ENCODE peak calls at places on chromosomes 3 and 15, in five cellular contexts. S is HepG2, I is lower lobe of right lung, B is upper lobe of left lung, J is testis. Z is an unnamed sample.

GRCh38 chr3:53221345-53221744 is 34.5 kb downstream of the TKT start:
- DNase-seq in I (peak), J (no peak), B (no peak), S (no peak), Z (peak)

GRCh38 chr3:19471147-19471546 is 322.8 kb downstream of the KCNH8 start:
- DNase-seq in S (no peak), J (no peak), I (no peak), B (no peak), Z (no peak)

GRCh38 chr3:98390366-98390765 is at the start of gene OR5K3:
- DNase-seq in B (no peak), I (no peak), J (no peak), S (no peak), Z (no peak)

GRCh38 chr15:66838671-66839239 is 136.7 kb downstream of the SMAD6 start:
- DNase-seq in S (peak), B (no peak), I (no peak), J (no peak), Z (no peak)

GRCh38 chr3:110414851-110415250 is 656.8 kb upstream of the NECTIN3 start:
- DNase-seq in J (no peak), S (peak), B (no peak), I (no peak), Z (no peak)

GRCh38 chr3:151265866-151266265 is 12.5 kb downstream of the P2RY14 start:
- DNase-seq in S (no peak), J (no peak), B (no peak), I (peak), Z (no peak)

GRCh38 chr3:97815149-97815917 is 6.5 kb upstream of the CRYBG3 start:
- DNase-seq in I (no peak), J (no peak), S (no peak), B (no peak), Z (no peak)

GRCh38 chr15:85780586-85780985 is 14.1 kb downstream of the KLHL25 start:
- DNase-seq in B (no peak), I (no peak), S (no peak), J (no peak), Z (no peak)

GRCh38 chr15:41651373-41651772 is 8.8 kb upstream of the MGA start:
- DNase-seq in J (no peak), S (no peak), I (no peak), B (no peak), Z (no peak)

GRCh38 chr3:46612324-46612723 is at the start of gene FAM240A:
- DNase-seq in J (no peak), S (no peak), I (no peak), B (no peak), Z (no peak)

GRCh38 chr15:69755571-69756310 is 303.1 kb downstream of the RPLP1 start:
- DNase-seq in B (no peak), I (no peak), J (no peak), S (no peak), Z (no peak)

GRCh38 chr3:14121859-14122258 is 2.8 kb downstream of the CHCHD4 start:
- DNase-seq in J (no peak), S (no peak), B (no peak), I (no peak), Z (no peak)

GRCh38 chr3:123159926-123160635 is 41.7 kb upstream of the SEC22A start:
- DNase-seq in I (no peak), J (no peak), S (no peak), B (no peak), Z (no peak)

GRCh38 chr15:69823223-69823907 is 274.4 kb downstream of the TLE3 start:
- DNase-seq in B (no peak), J (peak), I (no peak), S (no peak), Z (no peak)

GRCh38 chr3:98885851-98886250 is 15.6 kb downstream of the DCBLD2 start:
- DNase-seq in B (no peak), I (no peak), J (no peak), S (no peak), Z (no peak)

GRCh38 chr3:121998030-121998580 is 23.9 kb downstream of the ILDR1 start:
- DNase-seq in I (no peak), B (no peak), S (no peak), J (no peak), Z (no peak)

DNA sequence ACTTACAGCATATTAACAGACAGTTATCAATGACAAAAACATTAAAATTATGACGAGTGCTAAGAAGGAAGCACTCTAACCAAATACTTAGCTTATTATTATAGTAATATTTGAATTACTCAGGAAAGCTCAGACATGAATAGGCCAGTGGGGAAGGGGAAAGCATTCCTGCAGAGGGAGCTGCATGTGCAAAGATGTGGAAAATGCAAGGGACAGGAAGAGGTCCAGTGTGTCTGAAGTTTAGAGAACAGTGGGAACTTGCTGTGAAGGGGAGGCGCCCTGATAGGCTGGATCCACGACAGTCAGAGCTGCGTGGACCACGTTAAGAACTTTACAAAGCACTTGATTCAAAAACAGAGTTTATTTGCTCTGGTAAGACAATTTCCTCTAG is 1.2 kb upstream of the SPICE1 start:
- DNase-seq in S (peak), B (no peak), J (peak), I (no peak), Z (no peak)
- TF ChIP-seq CTCF in S (peak), B (no peak), J (no peak), I (peak), Z (peak)

GRCh38 chr3:21292971-21293370 is 458.0 kb downstream of the ZNF385D start:
- DNase-seq in B (no peak), I (no peak), J (no peak), S (no peak), Z (no peak)

GRCh38 chr3:21294768-21295167 is 456.2 kb downstream of the ZNF385D start:
- DNase-seq in I (no peak), J (no peak), S (no peak), B (no peak), Z (no peak)

DNA sequence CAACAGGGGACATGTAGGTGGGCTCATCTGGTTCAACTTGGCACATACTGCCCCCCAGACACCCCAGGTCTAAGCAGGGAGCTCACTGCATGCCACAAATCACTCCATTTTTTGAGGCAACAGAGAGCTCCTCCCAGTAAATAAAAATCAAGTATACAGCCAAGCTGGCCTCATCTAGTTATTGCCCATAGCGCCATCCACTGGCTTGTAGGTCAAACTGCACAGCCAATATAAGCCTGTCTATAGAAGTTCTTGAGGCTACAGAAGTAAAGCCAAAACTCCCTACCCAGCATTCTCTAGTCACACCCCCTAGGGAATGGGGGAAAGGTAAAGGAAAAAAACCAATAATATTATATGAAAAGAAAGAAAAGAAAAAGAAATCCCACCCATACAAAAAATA is 453.7 kb downstream of the ZNF385D start:
- DNase-seq in B (no peak), J (no peak), I (no peak), S (no peak), Z (no peak)
- TF ChIP-seq CTCF in B (no peak), J (no peak), I (no peak), S (no peak), Z (no peak)

DNA sequence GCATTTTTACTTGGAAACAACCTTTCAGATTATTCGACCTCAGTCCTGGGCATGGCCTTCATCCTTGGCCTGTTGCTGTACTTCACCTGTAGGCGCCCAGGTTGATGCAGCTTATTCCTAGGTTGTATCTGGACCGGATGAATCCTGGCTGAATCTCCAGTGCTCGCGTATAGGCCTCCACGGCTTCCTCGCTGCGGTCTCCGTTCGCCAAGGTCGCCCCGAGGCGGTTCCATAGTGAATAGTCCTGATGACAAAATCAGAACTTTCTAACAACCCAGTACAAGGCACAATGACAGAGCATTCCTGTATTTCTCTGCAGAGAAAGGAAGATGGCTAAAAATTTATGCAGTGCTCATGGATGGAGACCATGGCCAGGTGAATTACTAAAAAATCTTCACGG is 154.7 kb downstream of the USP13 start:
- DNase-seq in S (no peak), B (peak), J (no peak), I (no peak), Z (no peak)
- TF ChIP-seq CTCF in S (no peak), B (no peak), J (no peak), I (no peak), Z (no peak)

GRCh38 chr3:188202358-188203138 is 48.6 kb downstream of the LPP start:
- DNase-seq in I (no peak), S (peak), J (no peak), B (peak), Z (no peak)
- TF ChIP-seq CTCF in I (no peak), S (no peak), J (no peak), B (no peak), Z (peak)

GRCh38 chr3:143644370-143645089 is 203.7 kb downstream of the SLC9A9 start:
- DNase-seq in I (peak), S (peak), J (peak), B (no peak), Z (no peak)
- TF ChIP-seq CTCF in I (peak), S (peak), J (peak), B (peak), Z (peak)

GRCh38 chr3:52108302-52109232 is 45.7 kb downstream of the POC1A start:
- DNase-seq in B (no peak), S (no peak), J (peak), I (peak), Z (peak)
- TF ChIP-seq CTCF in B (no peak), S (no peak), J (no peak), I (peak), Z (peak)

DNA sequence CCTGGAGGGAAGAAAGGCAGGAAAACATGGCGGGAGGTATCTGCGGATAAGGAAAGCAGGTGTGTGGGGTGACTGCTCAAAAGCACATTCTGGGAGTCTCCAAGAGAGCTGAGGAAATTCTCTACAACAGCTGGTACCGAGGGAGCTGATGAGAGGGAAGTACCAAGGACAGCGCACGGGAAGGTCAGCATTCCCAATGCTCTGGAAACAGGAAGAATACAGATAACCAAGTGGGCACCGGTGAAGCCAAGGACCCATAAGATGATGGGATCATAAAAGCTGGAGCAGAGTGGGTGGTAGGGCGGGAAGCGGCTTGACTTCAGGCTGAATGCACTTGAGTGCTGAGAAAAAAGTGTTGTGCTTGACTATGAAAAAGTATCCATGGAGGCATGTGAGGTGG is 215.3 kb downstream of the NR1D2 start:
- DNase-seq in B (no peak), I (no peak), J (no peak), S (no peak), Z (no peak)
- TF ChIP-seq CTCF in B (no peak), I (no peak), J (no peak), S (no peak), Z (no peak)

GRCh38 chr3:94336076-94336741 is 273.3 kb downstream of the NSUN3 start:
- DNase-seq in I (no peak), S (peak), J (no peak), B (no peak), Z (no peak)
- TF ChIP-seq CTCF in I (peak), S (peak), J (peak), B (no peak), Z (peak)

DNA sequence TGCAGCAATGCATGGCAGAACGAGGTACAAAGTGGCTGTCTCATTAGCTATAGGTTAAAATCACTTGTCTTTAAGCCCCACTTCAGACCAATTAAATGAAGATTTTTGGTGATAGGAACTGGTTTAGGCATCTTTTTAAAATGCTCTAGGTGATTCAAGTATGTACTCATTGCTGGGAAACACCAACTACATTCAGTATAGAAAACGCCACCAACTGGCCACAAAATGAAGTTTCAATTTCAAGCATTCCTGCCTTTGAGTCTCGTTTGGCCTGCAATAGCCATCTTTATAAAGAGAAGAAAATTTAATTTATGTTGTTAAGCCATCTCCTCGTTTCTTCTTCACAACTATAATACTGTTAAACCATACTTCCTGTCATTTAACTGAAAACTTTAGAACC is 587.9 kb downstream of the GBE1 start:
- DNase-seq in B (no peak), J (no peak), S (peak), I (no peak), Z (no peak)
- TF ChIP-seq CTCF in B (no peak), J (no peak), S (peak), I (no peak), Z (peak)

DNA sequence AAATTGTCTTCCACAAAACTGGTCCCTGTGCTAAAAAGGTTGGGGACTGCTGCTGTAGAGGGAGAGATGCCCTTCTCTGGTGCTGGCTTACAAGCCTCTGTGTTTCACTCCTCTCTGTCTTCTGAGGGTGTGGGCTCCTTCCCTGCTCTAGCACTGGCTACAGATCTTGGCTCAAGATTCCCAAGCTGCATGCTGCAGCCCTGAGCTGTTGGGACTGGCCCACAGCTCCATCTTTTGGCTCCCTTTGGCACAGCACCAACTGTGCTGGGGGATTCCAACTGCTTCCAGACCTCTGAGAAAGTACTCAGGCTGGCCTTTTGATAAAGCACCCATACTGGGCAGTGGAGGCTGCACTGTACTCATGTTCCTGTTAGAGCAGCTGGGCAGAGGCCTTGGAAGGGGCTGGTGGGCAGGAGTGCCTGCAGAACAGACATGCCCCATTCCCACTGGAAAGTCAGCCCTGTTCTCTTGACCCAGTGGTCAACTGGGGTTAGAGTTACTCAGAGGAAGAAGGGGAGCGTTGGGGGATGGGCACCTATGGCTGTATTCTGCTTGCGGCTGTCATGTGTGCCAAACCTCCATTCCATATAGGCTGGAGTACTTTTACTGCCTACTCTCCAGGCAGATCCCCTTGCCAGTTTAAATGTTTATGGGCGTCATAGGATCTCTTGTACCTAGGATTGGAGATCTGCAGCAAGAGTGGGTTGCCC is 55.7 kb downstream of the GALK2 start:
- DNase-seq in J (no peak), I (no peak), S (no peak), B (no peak), Z (no peak)
- TF ChIP-seq CTCF in J (no peak), I (no peak), S (peak), B (no peak), Z (peak)

Z was measured in chondrocyte.